ENCODE peak calls at places on chromosomes 1 and 21, in four cellular contexts. F is type B pancreatic cell, C is KBM-7, Q is GM06990. O is an unnamed sample.

GRCh38 chr1:160129966-160130365 is 14.4 kb downstream of the ATP1A2 start:
- DNase-seq in F (no peak), Q (no peak), C (no peak), O (no peak)

GRCh38 chr1:233677690-233678354 is 63.9 kb downstream of the KCNK1 start:
- DNase-seq in Q (no peak), C (no peak), F (no peak), O (no peak)

GRCh38 chr1:115411388-115412063 is 73.5 kb upstream of the NGF start:
- DNase-seq in C (no peak), F (no peak), Q (no peak), O (no peak)

GRCh38 chr21:37208741-37209225 is 58.4 kb downstream of the VPS26C start:
- DNase-seq in C (no peak), F (peak), Q (peak), O (no peak)

GRCh38 chr1:151156515-151156819 is at the start of gene TNFAIP8L2:
- DNase-seq in F (no peak), C (peak), Q (peak), O (peak)

GRCh38 chr21:32114434-32115063 is 164.3 kb downstream of the MIS18A start:
- DNase-seq in F (no peak), C (no peak), Q (no peak), O (no peak)

GRCh38 chr1:236425031-236425663 is 31.1 kb downstream of the EDARADD start:
- DNase-seq in Q (peak), C (no peak), F (no peak), O (no peak)

GRCh38 chr1:218466341-218467010 is 121.3 kb downstream of the TGFB2 start:
- DNase-seq in C (no peak), Q (no peak), F (no peak), O (no peak)

GRCh38 chr1:58785424-58786058 is 1.7 kb upstream of the JUN start:
- DNase-seq in Q (no peak), F (no peak), C (no peak), O (peak)

GRCh38 chr1:212606734-212607205 is 1.8 kb upstream of the ATF3 start:
- DNase-seq in Q (no peak), C (peak), F (no peak), O (peak)

GRCh38 chr1:220170836-220171526 is 77.0 kb downstream of the IARS2 start:
- DNase-seq in F (no peak), C (no peak), Q (no peak), O (no peak)

GRCh38 chr1:26072305-26072704 is 4.9 kb upstream of the TRIM63 start:
- DNase-seq in F (no peak), Q (no peak), C (no peak), O (no peak)

GRCh38 chr1:156660752-156661112 is 16.5 kb downstream of the NES start:
- DNase-seq in F (no peak), Q (no peak), C (no peak), O (no peak)

GRCh38 chr1:169890761-169891538 is 2.7 kb downstream of the SCYL3 start:
- DNase-seq in Q (no peak), C (peak), F (no peak), O (peak)

GRCh38 chr1:107877092-107877491 is 87.9 kb downstream of the VAV3 start:
- DNase-seq in Q (no peak), C (peak), F (no peak), O (no peak)

GRCh38 chr1:65002508-65003315 is 36.4 kb upstream of the JAK1 start:
- DNase-seq in F (peak), Q (peak), C (peak), O (peak)

GRCh38 chr1:37476460-37477197 is 2.2 kb downstream of the ZC3H12A start:
- DNase-seq in Q (no peak), C (no peak), F (no peak), O (peak)